ENCODE peak calls at places on chromosomes 1 and 21, in ten cellular contexts. One of them, this sample, is unnamed.

GRCh38 chr1:92065042-92065441 is 10.2 kb downstream of the SETSIP start:
- DNase-seq in tibial nerve: no peak
- DNase-seq in ovary: no peak
- DNase-seq in Peyer's patch: no peak
- DNase-seq in uterus: no peak
- DNase-seq in transverse colon: no peak
- DNase-seq in spleen: no peak
- DNase-seq in IMR-90: no peak
- DNase-seq in body of pancreas: no peak
- DNase-seq in H1: no peak
- DNase-seq in this sample: no peak

GRCh38 chr1:12015001-12015491 is 4.3 kb upstream of the MIIP start:
- DNase-seq in Peyer's patch: no peak
- DNase-seq in spleen: no peak
- DNase-seq in uterus: no peak
- DNase-seq in ovary: no peak
- DNase-seq in transverse colon: no peak
- DNase-seq in body of pancreas: no peak
- DNase-seq in IMR-90: peak; percentile 14
- DNase-seq in tibial nerve: no peak
- DNase-seq in H1: no peak
- DNase-seq in this sample: peak; percentile 7

GRCh38 chr1:63498106-63498505 is 24.9 kb downstream of the ITGB3BP start:
- DNase-seq in body of pancreas: no peak
- DNase-seq in uterus: no peak
- DNase-seq in tibial nerve: no peak
- DNase-seq in IMR-90: no peak
- DNase-seq in transverse colon: no peak
- DNase-seq in H1: no peak
- DNase-seq in ovary: no peak
- DNase-seq in Peyer's patch: no peak
- DNase-seq in spleen: no peak
- DNase-seq in this sample: no peak

GRCh38 chr1:32223683-32224082 is 1.5 kb downstream of the EIF3I start:
- DNase-seq in IMR-90: no peak
- DNase-seq in uterus: no peak
- DNase-seq in ovary: no peak
- DNase-seq in spleen: no peak
- DNase-seq in Peyer's patch: no peak
- DNase-seq in H1: no peak
- DNase-seq in transverse colon: no peak
- DNase-seq in body of pancreas: no peak
- DNase-seq in tibial nerve: no peak
- DNase-seq in this sample: no peak

GRCh38 chr1:8456306-8456912 is 138.5 kb downstream of the SLC45A1 start:
- DNase-seq in spleen: no peak
- DNase-seq in uterus: no peak
- DNase-seq in ovary: no peak
- DNase-seq in tibial nerve: no peak
- DNase-seq in Peyer's patch: no peak
- DNase-seq in IMR-90: peak; percentile 82
- DNase-seq in H1: no peak
- DNase-seq in body of pancreas: no peak
- DNase-seq in transverse colon: no peak
- DNase-seq in this sample: no peak

GRCh38 chr1:92461364-92462097 is 25.2 kb downstream of the GFI1 start:
- DNase-seq in tibial nerve: no peak
- DNase-seq in H1: no peak
- DNase-seq in IMR-90: no peak
- DNase-seq in transverse colon: no peak
- DNase-seq in body of pancreas: no peak
- DNase-seq in uterus: no peak
- DNase-seq in spleen: no peak
- DNase-seq in ovary: no peak
- DNase-seq in Peyer's patch: no peak
- DNase-seq in this sample: no peak

GRCh38 chr1:22654692-22655091 is 1.7 kb downstream of the C1QB start:
- DNase-seq in Peyer's patch: no peak
- DNase-seq in body of pancreas: no peak
- DNase-seq in transverse colon: no peak
- DNase-seq in ovary: no peak
- DNase-seq in tibial nerve: no peak
- DNase-seq in H1: no peak
- DNase-seq in spleen: no peak
- DNase-seq in uterus: no peak
- DNase-seq in IMR-90: no peak
- DNase-seq in this sample: no peak

GRCh38 chr1:228073870-228074545 is 8.5 kb upstream of the ARF1 start:
- DNase-seq in body of pancreas: no peak
- DNase-seq in H1: peak; percentile 74
- DNase-seq in Peyer's patch: no peak
- DNase-seq in uterus: peak; percentile 16
- DNase-seq in ovary: no peak
- DNase-seq in transverse colon: no peak
- DNase-seq in IMR-90: no peak
- DNase-seq in tibial nerve: no peak
- DNase-seq in spleen: peak; percentile 74
- DNase-seq in this sample: no peak

GRCh38 chr1:62687903-62688686 is at the start of gene DOCK7:
- DNase-seq in IMR-90: peak; percentile 74
- DNase-seq in H1: peak; percentile 95
- DNase-seq in spleen: peak; percentile 91
- DNase-seq in transverse colon: peak; percentile 85
- DNase-seq in uterus: peak; percentile 74
- DNase-seq in tibial nerve: peak; percentile 57
- DNase-seq in body of pancreas: peak; percentile 74
- DNase-seq in Peyer's patch: peak; percentile 47
- DNase-seq in ovary: peak; percentile 63
- DNase-seq in this sample: peak; percentile 74

GRCh38 chr1:55262822-55263221 is 47.7 kb upstream of the USP24 start:
- DNase-seq in H1: no peak
- DNase-seq in spleen: no peak
- DNase-seq in body of pancreas: no peak
- DNase-seq in Peyer's patch: no peak
- DNase-seq in IMR-90: peak; percentile 56
- DNase-seq in tibial nerve: no peak
- DNase-seq in ovary: no peak
- DNase-seq in transverse colon: no peak
- DNase-seq in uterus: no peak
- DNase-seq in this sample: no peak

DNA sequence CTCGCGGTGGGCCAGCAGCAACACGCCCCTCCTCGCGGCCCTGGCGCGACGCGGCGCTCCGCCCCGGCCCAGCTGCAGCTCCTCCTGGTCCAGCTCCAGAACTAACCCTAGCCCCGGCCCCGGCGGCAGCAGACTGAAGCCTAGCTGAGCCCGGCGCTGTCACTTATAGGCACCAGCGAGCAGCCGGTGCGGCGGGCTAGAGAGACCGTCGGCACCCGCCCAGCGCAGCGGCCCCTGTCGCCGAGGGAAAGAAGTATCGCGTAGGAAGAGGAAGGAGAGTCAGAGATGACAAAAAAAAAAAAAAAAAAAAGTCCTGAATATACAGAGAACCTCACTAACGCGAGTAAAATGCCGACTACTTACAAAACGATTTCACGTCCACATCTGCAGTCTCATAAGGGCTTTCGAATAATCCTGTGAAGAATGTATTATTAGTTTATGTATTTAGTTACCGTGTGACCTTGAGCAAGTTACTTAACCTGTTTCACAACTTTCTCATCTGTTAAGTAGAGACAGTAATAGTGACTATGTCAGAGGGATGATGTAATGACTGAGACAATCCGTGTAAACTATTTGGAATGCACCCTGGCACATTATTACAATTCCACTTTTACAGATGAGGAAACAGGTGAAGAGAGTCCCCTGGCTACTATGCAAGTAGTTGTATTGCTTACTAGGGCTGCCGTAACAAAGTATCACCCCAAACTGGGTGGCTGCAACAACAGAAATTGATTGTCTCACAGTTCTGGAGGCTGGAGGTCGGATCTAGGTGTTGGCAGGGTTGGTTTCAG is at the start of gene SLC9A1:
- DNase-seq in uterus: peak; percentile 94
- DNase-seq in ovary: peak; percentile 97
- DNase-seq in H1: peak; percentile 99
- DNase-seq in Peyer's patch: peak; percentile 96
- DNase-seq in tibial nerve: peak; percentile 94
- DNase-seq in body of pancreas: peak; percentile 97
- DNase-seq in IMR-90: peak; percentile 90
- DNase-seq in spleen: peak; percentile 99
- DNase-seq in transverse colon: peak; percentile 97
- DNase-seq in this sample: peak; percentile 95
- TF ChIP-seq POLR2A in uterus: peak; percentile 99
- TF ChIP-seq POLR2A in ovary: peak; percentile 100
- TF ChIP-seq POLR2A in H1: peak; percentile 100
- TF ChIP-seq POLR2A in Peyer's patch: peak; percentile 100
- TF ChIP-seq POLR2A in tibial nerve: peak; percentile 96
- TF ChIP-seq POLR2A in body of pancreas: peak; percentile 100
- TF ChIP-seq POLR2A in IMR-90: peak; percentile 100
- TF ChIP-seq POLR2A in spleen: peak; percentile 99
- TF ChIP-seq POLR2A in transverse colon: peak; percentile 98
- TF ChIP-seq POLR2A in this sample: peak; percentile 96

GRCh38 chr1:36492491-36492890 is 9.8 kb upstream of the CSF3R start:
- DNase-seq in H1: no peak
- DNase-seq in tibial nerve: no peak
- DNase-seq in Peyer's patch: no peak
- DNase-seq in IMR-90: no peak
- DNase-seq in uterus: no peak
- DNase-seq in spleen: no peak
- DNase-seq in body of pancreas: no peak
- DNase-seq in ovary: no peak
- DNase-seq in transverse colon: no peak
- DNase-seq in this sample: no peak
- H3K27me3 ChIP-seq in H1: no peaks in the 10 kb centered on the region
- H3K27me3 ChIP-seq in tibial nerve: no peaks in the 10 kb centered on the region
- H3K27me3 ChIP-seq in Peyer's patch: no peaks in the 10 kb centered on the region
- H3K27me3 ChIP-seq in IMR-90: peaks cover 15% of the 10 kb centered on the region
- H3K27me3 ChIP-seq in uterus: no peaks in the 10 kb centered on the region
- H3K27me3 ChIP-seq in spleen: no peaks in the 10 kb centered on the region
- H3K27me3 ChIP-seq in body of pancreas: no peaks in the 10 kb centered on the region
- H3K27me3 ChIP-seq in ovary: no peaks in the 10 kb centered on the region
- H3K27me3 ChIP-seq in transverse colon: no peaks in the 10 kb centered on the region
- H3K27me3 ChIP-seq in this sample: peaks cover 2% of the 10 kb centered on the region

DNA sequence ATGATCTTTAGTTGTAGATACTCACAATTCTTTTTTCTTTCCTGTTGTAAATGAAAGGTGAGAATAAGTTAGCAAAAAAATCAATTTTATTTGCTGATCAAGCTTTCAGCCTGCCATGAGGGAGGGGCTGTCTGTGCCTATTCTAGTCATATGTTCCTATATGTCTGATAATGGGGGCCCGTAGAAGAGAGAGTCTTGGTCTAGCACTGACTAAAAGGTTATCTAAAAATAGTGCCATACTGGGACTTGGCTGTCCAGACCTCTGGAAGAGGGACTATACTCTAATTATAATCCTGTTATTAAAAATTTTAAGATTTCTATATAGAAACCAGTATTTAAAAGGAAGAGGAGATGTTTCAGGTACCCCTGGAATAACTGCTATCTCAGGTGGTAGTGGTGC is 18.6 kb downstream of the GNAI3 start:
- DNase-seq in body of pancreas: no peak
- DNase-seq in H1: no peak
- DNase-seq in transverse colon: no peak
- DNase-seq in IMR-90: no peak
- DNase-seq in tibial nerve: no peak
- DNase-seq in uterus: no peak
- DNase-seq in ovary: no peak
- DNase-seq in spleen: no peak
- DNase-seq in Peyer's patch: no peak
- DNase-seq in this sample: no peak
- H3K4me1 ChIP-seq in body of pancreas: peaks cover 82% of the 10 kb centered on the region
- H3K4me1 ChIP-seq in H1: peaks cover 2% of the 10 kb centered on the region
- H3K4me1 ChIP-seq in transverse colon: peaks cover 50% of the 10 kb centered on the region
- H3K4me1 ChIP-seq in IMR-90: peaks cover 8% of the 10 kb centered on the region
- H3K4me1 ChIP-seq in tibial nerve: peaks cover 17% of the 10 kb centered on the region
- H3K4me1 ChIP-seq in uterus: no peaks in the 10 kb centered on the region
- H3K4me1 ChIP-seq in ovary: peaks cover 6% of the 10 kb centered on the region
- H3K4me1 ChIP-seq in spleen: peaks cover 93% of the 10 kb centered on the region
- H3K4me1 ChIP-seq in Peyer's patch: no peaks in the 10 kb centered on the region
- H3K4me1 ChIP-seq in this sample: peaks cover 77% of the 10 kb centered on the region

GRCh38 chr21:35905973-35906357 is 154.4 kb downstream of the SETD4 start:
- DNase-seq in Peyer's patch: no peak
- DNase-seq in spleen: no peak
- DNase-seq in uterus: no peak
- DNase-seq in IMR-90: no peak
- DNase-seq in tibial nerve: peak; percentile 35
- DNase-seq in H1: no peak
- DNase-seq in ovary: no peak
- DNase-seq in body of pancreas: no peak
- DNase-seq in transverse colon: no peak
- DNase-seq in this sample: no peak

GRCh38 chr21:35908311-35909078 is 151.8 kb downstream of the SETD4 start:
- DNase-seq in uterus: no peak
- DNase-seq in transverse colon: no peak
- DNase-seq in Peyer's patch: no peak
- DNase-seq in ovary: no peak
- DNase-seq in H1: no peak
- DNase-seq in tibial nerve: no peak
- DNase-seq in spleen: no peak
- DNase-seq in body of pancreas: no peak
- DNase-seq in IMR-90: no peak
- DNase-seq in this sample: no peak

GRCh38 chr21:35906587-35906986 is 153.7 kb downstream of the SETD4 start:
- DNase-seq in ovary: no peak
- DNase-seq in H1: no peak
- DNase-seq in tibial nerve: no peak
- DNase-seq in body of pancreas: no peak
- DNase-seq in Peyer's patch: no peak
- DNase-seq in spleen: no peak
- DNase-seq in transverse colon: no peak
- DNase-seq in uterus: no peak
- DNase-seq in IMR-90: no peak
- DNase-seq in this sample: no peak

GRCh38 chr21:35911412-35912191 is 148.7 kb downstream of the SETD4 start:
- DNase-seq in IMR-90: no peak
- DNase-seq in Peyer's patch: no peak
- DNase-seq in spleen: no peak
- DNase-seq in body of pancreas: no peak
- DNase-seq in H1: no peak
- DNase-seq in uterus: no peak
- DNase-seq in tibial nerve: no peak
- DNase-seq in ovary: no peak
- DNase-seq in transverse colon: no peak
- DNase-seq in this sample: no peak

DNA sequence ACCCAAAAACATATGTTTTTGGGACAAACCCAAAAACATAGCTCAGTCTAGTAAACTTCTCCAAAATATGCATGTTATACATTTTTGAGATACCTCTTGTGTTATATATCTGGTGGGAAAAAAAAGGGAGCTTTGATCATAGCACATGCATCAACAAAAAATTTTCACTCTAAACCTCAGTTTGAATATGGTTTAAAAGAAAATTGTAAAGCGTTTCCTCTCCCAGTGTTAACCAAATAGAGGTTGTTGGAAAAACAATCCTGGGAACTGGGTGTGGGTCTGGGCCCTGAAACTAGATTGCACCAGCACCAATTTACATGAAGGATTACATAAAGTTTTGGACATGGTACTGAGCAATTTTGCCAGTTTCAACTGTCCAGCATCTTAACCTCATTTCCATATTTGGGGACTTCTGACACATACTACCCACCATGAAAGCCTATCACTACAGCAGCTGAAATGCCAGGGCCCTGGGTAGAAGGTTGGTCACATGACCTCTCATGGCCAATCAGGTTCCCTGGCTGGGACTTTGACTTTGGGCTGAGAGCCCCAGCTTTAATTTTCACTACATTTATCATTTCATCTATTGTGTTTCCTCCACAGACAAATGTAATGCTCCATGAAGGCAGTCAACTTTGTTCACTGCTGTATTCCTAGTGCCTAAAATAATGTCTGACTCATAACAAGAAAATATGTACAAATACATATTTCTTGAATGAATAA is 150.7 kb downstream of the SETD4 start:
- DNase-seq in transverse colon: no peak
- DNase-seq in H1: no peak
- DNase-seq in spleen: no peak
- DNase-seq in IMR-90: peak; percentile 21
- DNase-seq in tibial nerve: no peak
- DNase-seq in Peyer's patch: no peak
- DNase-seq in uterus: no peak
- DNase-seq in ovary: no peak
- DNase-seq in body of pancreas: no peak
- DNase-seq in this sample: no peak
- TF ChIP-seq POLR2A in transverse colon: no peak
- TF ChIP-seq POLR2A in H1: no peak
- TF ChIP-seq POLR2A in spleen: no peak
- TF ChIP-seq POLR2A in IMR-90: no peak
- TF ChIP-seq POLR2A in tibial nerve: no peak
- TF ChIP-seq POLR2A in Peyer's patch: no peak
- TF ChIP-seq POLR2A in uterus: no peak
- TF ChIP-seq POLR2A in ovary: no peak
- TF ChIP-seq POLR2A in body of pancreas: no peak
- TF ChIP-seq POLR2A in this sample: no peak

This sample was measured in heart left ventricle.